ENCODE peak calls at places on chromosomes 16 and 17, in seven cellular contexts. C is PC-3, E is PC-9, F is RWPE1, M is right lobe of liver, O is lower leg skin, I is heart left ventricle. J is an unnamed sample.

GRCh38 chr17:50660042-50660886 is 25.6 kb downstream of the ABCC3 start:
- DNase-seq in C (peak), E (peak), M (no peak), I (peak), F (no peak), O (no peak), J (no peak)

GRCh38 chr17:41177727-41178271 is at the start of gene KRTAP4-2:
- DNase-seq in I (no peak), M (no peak), O (no peak), C (no peak), F (no peak), E (no peak), J (no peak)

GRCh38 chr17:28818705-28819295 is 23.8 kb downstream of the FAM222B start:
- DNase-seq in M (no peak), C (no peak), E (no peak), F (no peak), O (no peak), I (no peak), J (no peak)

GRCh38 chr16:89471225-89471624 is 19.1 kb downstream of the ANKRD11 start:
- DNase-seq in F (no peak), I (no peak), M (no peak), C (peak), E (peak), O (no peak), J (no peak)

GRCh38 chr17:10114931-10115535 is 83.4 kb downstream of the GAS7 start:
- DNase-seq in O (peak), M (peak), E (no peak), C (peak), I (peak), F (peak), J (peak)

GRCh38 chr17:2337152-2337810 is at the start of gene SGSM2:
- DNase-seq in O (no peak), C (peak), F (peak), I (peak), M (peak), E (no peak), J (no peak)

GRCh38 chr17:20203761-20204263 is 194.7 kb downstream of the SPECC1 start:
- DNase-seq in M (no peak), I (no peak), F (no peak), O (no peak), C (no peak), E (peak), J (no peak)

GRCh38 chr17:910503-911194 is 68.9 kb downstream of the NXN start:
- DNase-seq in I (no peak), C (no peak), M (no peak), E (no peak), F (no peak), O (no peak), J (no peak)

GRCh38 chr17:13520899-13521572 is 80.7 kb downstream of the HS3ST3A1 start:
- DNase-seq in F (no peak), C (peak), E (no peak), O (no peak), I (no peak), M (no peak), J (no peak)

GRCh38 chr17:45719335-45720071 is 64.6 kb upstream of the CRHR1 start:
- DNase-seq in E (peak), O (peak), I (no peak), C (peak), M (no peak), F (peak), J (no peak)

GRCh38 chr16:1077877-1078578 is 5.5 kb downstream of the SSTR5 start:
- DNase-seq in O (no peak), C (no peak), I (no peak), F (no peak), E (no peak), M (no peak), J (no peak)

GRCh38 chr17:69913241-69914015 is 161.6 kb upstream of the KCNJ16 start:
- DNase-seq in I (no peak), M (no peak), C (no peak), F (no peak), E (no peak), O (no peak), J (no peak)

GRCh38 chr17:67377727-67378443 is 804 bp downstream of the PITPNC1 start:
- DNase-seq in O (peak), I (peak), F (peak), E (no peak), C (peak), M (peak), J (no peak)

GRCh38 chr16:88767546-88767945 is 17.5 kb downstream of the PIEZO1 start:
- DNase-seq in I (no peak), E (no peak), O (no peak), F (no peak), M (no peak), C (no peak), J (no peak)

GRCh38 chr16:55253987-55254386 is 70.0 kb upstream of the IRX6 start:
- DNase-seq in O (no peak), F (no peak), E (no peak), I (no peak), C (no peak), M (no peak), J (no peak)

GRCh38 chr17:6684881-6685767 is 28.0 kb downstream of the SLC13A5 start:
- DNase-seq in E (peak), I (no peak), O (no peak), M (peak), F (no peak), C (no peak), J (no peak)

GRCh38 chr17:75209061-75209460 is 3.6 kb downstream of the NUP85 start:
- DNase-seq in C (no peak), M (no peak), I (no peak), O (no peak), F (no peak), E (no peak), J (no peak)

GRCh38 chr16:8496364-8496763 is 93.9 kb downstream of the TMEM114 start:
- DNase-seq in I (no peak), M (no peak), F (no peak), C (no peak), O (no peak), E (no peak), J (no peak)

GRCh38 chr17:51948128-51948527 is 210.4 kb downstream of the CA10 start:
- DNase-seq in E (no peak), O (no peak), F (peak), I (no peak), M (no peak), C (peak), J (no peak)

GRCh38 chr16:19167710-19168172 is 299 bp upstream of the SYT17 start:
- DNase-seq in E (peak), C (peak), I (peak), F (peak), M (peak), O (no peak), J (no peak)
- TF ChIP-seq CTCF in E (peak), C (peak), I (peak), F (peak), M (peak), O (no peak), J (no peak)

GRCh38 chr17:76385892-76386786 is 1.7 kb downstream of the SPHK1 start:
- DNase-seq in M (peak), O (peak), C (peak), E (peak), I (peak), F (peak), J (peak)
- TF ChIP-seq CTCF in M (peak), O (no peak), C (peak), E (peak), I (peak), F (peak), J (no peak)

DNA sequence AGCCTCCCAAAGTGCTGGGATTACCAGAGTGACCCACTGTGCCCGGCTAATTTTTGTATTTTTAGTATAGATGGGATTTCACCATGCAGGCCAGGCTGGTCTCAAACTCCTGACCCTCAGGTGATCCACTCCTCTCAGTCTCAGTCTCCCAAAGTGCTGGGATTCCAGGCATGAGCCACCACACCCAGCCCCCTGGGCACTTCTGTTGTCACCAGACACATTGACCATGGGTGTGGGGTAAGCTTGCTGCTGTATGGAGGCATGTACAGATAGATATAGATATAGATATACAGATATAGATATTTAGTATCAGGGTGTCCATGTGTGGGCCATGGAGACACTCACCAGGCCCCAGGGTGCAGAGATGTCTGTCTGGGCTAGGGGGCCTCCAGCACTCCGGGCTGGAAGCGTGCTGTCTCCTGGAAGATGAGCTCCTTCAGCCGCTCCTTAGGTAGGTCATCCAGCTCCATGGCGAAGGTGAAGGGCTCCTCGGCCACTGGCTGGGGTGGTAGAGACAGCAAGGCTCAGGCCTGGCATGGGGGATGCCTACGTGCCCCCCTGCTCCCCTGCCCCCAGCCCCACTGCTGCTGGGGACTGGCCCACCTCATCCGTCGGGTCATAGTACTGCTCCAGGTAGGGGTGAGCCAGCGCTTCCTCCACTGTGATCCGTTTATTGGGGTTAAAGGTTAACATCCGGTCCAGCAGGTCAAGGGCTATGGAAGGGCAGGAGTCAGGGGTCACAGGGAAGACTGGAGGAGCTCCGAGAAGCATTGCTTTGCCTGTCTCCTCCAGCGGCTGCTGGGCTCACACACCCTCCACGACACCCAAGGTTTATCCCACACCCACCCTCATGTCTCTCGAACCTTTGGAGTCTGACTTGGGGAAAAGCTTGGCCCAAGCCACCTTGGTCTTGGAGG is 3.2 kb upstream of the GDPD3 start:
- DNase-seq in E (no peak), C (no peak), I (no peak), O (no peak), M (no peak), F (no peak), J (no peak)
- TF ChIP-seq CTCF in E (no peak), C (no peak), I (no peak), O (no peak), M (no peak), F (no peak), J (no peak)

DNA sequence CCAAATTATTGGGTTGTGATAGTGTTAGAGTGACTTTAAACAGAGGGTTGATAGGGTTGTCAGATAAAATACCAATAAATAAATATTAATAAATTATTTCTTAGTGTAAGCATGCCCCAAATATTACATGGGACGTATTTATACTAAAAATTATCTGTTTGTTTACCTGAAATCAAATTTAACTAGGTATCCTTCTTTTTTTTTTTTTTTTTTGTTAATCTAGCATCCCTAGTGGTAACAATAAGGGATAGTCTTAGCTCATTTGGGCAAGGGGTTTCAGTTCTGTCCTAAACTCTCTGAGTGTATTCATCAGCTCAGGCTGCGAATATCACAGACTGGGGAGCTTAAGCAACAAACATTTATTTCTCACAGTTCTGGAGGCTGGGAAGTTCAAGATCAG is 1.3 kb downstream of the CLEC19A start:
- DNase-seq in E (no peak), C (no peak), I (no peak), F (no peak), M (no peak), O (no peak), J (no peak)
- TF ChIP-seq CTCF in E (no peak), C (no peak), I (no peak), F (no peak), M (no peak), O (no peak), J (no peak)

GRCh38 chr17:21218101-21218500 is 4.1 kb upstream of the TMEM11 start:
- DNase-seq in F (no peak), E (no peak), O (no peak), C (no peak), I (peak), M (no peak), J (no peak)
- TF ChIP-seq CTCF in F (no peak), E (no peak), O (no peak), C (no peak), I (no peak), M (no peak), J (no peak)

GRCh38 chr16:25140459-25140858 is 28.9 kb downstream of the LCMT1 start:
- DNase-seq in C (peak), F (no peak), I (no peak), O (no peak), E (no peak), M (no peak), J (no peak)

GRCh38 chr16:25138130-25138529 is 26.6 kb downstream of the LCMT1 start:
- DNase-seq in F (no peak), I (no peak), M (no peak), E (no peak), C (no peak), O (no peak), J (no peak)

GRCh38 chr16:25134306-25134705 is 22.8 kb downstream of the LCMT1 start:
- DNase-seq in F (no peak), I (no peak), O (no peak), M (no peak), C (no peak), E (no peak), J (no peak)

GRCh38 chr16:25135239-25135878 is 23.8 kb downstream of the LCMT1 start:
- DNase-seq in I (no peak), M (no peak), C (peak), O (no peak), F (peak), E (peak), J (no peak)
- TF ChIP-seq CTCF in I (no peak), M (no peak), C (peak), O (no peak), F (no peak), E (peak), J (no peak)

J was measured in omental fat pad.